ENCODE peak calls at places on chromosomes 6 and 20, in four cellular contexts. M, J, B and O are unnamed samples.

GRCh38 chr6:110101885-110102284 is 77.6 kb downstream of the WASF1 start:
- DNase-seq in M (no peak), J (peak), B (no peak), O (no peak)

GRCh38 chr6:2969549-2969948 is 1.8 kb downstream of the SERPINB6 start:
- DNase-seq in M (no peak), J (no peak), B (no peak), O (no peak)

GRCh38 chr6:31842056-31842455 is 14.5 kb downstream of the HSPA1B start:
- DNase-seq in M (no peak), J (peak), B (no peak), O (no peak)

GRCh38 chr6:153090241-153090930 is 40.7 kb downstream of the RGS17 start:
- DNase-seq in M (no peak), J (no peak), B (no peak), O (no peak)

GRCh38 chr20:20580139-20580538 is 132.3 kb downstream of the RALGAPA2 start:
- DNase-seq in M (no peak), J (no peak), B (no peak), O (no peak)

GRCh38 chr20:41444821-41445220 is 78.2 kb upstream of the EMILIN3 start:
- DNase-seq in M (no peak), J (no peak), B (no peak), O (no peak)

GRCh38 chr6:158376650-158377081 is 64.4 kb downstream of the TULP4 start:
- DNase-seq in M (no peak), J (no peak), B (peak), O (no peak)

GRCh38 chr6:31737315-31738047 is 1.2 kb upstream of the CLIC1 start:
- DNase-seq in M (peak), J (peak), B (no peak), O (no peak)

GRCh38 chr20:31896049-31896448 is 25.6 kb downstream of the TTLL9 start:
- DNase-seq in M (no peak), J (no peak), B (no peak), O (no peak)

GRCh38 chr6:2763345-2763841 is 1.8 kb upstream of the WRNIP1 start:
- DNase-seq in M (no peak), J (no peak), B (no peak), O (no peak)

GRCh38 chr6:56933650-56934049 is 21.3 kb upstream of the BEND6 start:
- DNase-seq in M (no peak), J (peak), B (no peak), O (no peak)

GRCh38 chr20:52035498-52035897 is 156.1 kb downstream of the ZFP64 start:
- DNase-seq in M (no peak), J (no peak), B (no peak), O (no peak)

GRCh38 chr6:2902470-2902762 is 693 bp downstream of the SERPINB9 start:
- DNase-seq in M (no peak), J (no peak), B (no peak), O (no peak)

GRCh38 chr20:64129146-64129782 is 21.9 kb upstream of the NPBWR2 start:
- DNase-seq in M (no peak), J (no peak), B (no peak), O (no peak)